ENCODE peak calls at places on chromosome 1, in seven cellular contexts. One of them, this sample, is unnamed.

GRCh38 chr1:7629011-7629410 is 142.1 kb upstream of the VAMP3 start:
- DNase-seq in H9: no peak
- DNase-seq in IMR-90: no peak
- DNase-seq in mesenchymal stem cell: no peak
- DNase-seq in mesendoderm: no peak
- DNase-seq in neuronal stem cell: no peak
- DNase-seq in H1: no peak
- DNase-seq in this sample: no peak

GRCh38 chr1:78553859-78554258 is 63.1 kb downstream of the PTGFR start:
- DNase-seq in H9: peak; percentile 34
- DNase-seq in IMR-90: no peak
- DNase-seq in mesenchymal stem cell: no peak
- DNase-seq in mesendoderm: peak; percentile 54
- DNase-seq in neuronal stem cell: no peak
- DNase-seq in H1: no peak
- DNase-seq in this sample: peak; percentile 32

GRCh38 chr1:236079703-236080245 is 14.9 kb upstream of the NID1 start:
- DNase-seq in H9: no peak
- DNase-seq in IMR-90: no peak
- DNase-seq in mesenchymal stem cell: no peak
- DNase-seq in mesendoderm: no peak
- DNase-seq in neuronal stem cell: no peak
- DNase-seq in H1: no peak
- DNase-seq in this sample: no peak

GRCh38 chr1:235468970-235469369 is 35.3 kb downstream of the B3GALNT2 start:
- DNase-seq in H9: no peak
- DNase-seq in IMR-90: peak; percentile 64
- DNase-seq in mesenchymal stem cell: peak; percentile 7
- DNase-seq in mesendoderm: no peak
- DNase-seq in neuronal stem cell: no peak
- DNase-seq in H1: no peak
- DNase-seq in this sample: peak; percentile 63

GRCh38 chr1:183287191-183287675 is 101.2 kb downstream of the LAMC2 start:
- DNase-seq in H9: no peak
- DNase-seq in IMR-90: peak; percentile 63
- DNase-seq in mesenchymal stem cell: no peak
- DNase-seq in mesendoderm: peak; percentile 96
- DNase-seq in neuronal stem cell: no peak
- DNase-seq in H1: no peak
- DNase-seq in this sample: peak; percentile 53

GRCh38 chr1:86955678-86956077 is 41.2 kb downstream of the HS2ST1 start:
- DNase-seq in H9: no peak
- DNase-seq in IMR-90: no peak
- DNase-seq in mesenchymal stem cell: no peak
- DNase-seq in mesendoderm: no peak
- DNase-seq in neuronal stem cell: no peak
- DNase-seq in H1: no peak
- DNase-seq in this sample: no peak

GRCh38 chr1:116299248-116299647 is 73.8 kb upstream of the ATP1A1 start:
- DNase-seq in H9: no peak
- DNase-seq in IMR-90: no peak
- DNase-seq in mesenchymal stem cell: no peak
- DNase-seq in mesendoderm: no peak
- DNase-seq in neuronal stem cell: no peak
- DNase-seq in H1: no peak
- DNase-seq in this sample: no peak

GRCh38 chr1:231420959-231421615 is 1.0 kb downstream of the EGLN1 start:
- DNase-seq in H9: peak; percentile 64
- DNase-seq in IMR-90: peak; percentile 48
- DNase-seq in mesenchymal stem cell: peak; percentile 75
- DNase-seq in mesendoderm: peak; percentile 68
- DNase-seq in neuronal stem cell: peak; percentile 48
- DNase-seq in H1: no peak
- DNase-seq in this sample: peak; percentile 61

GRCh38 chr1:9821710-9822109 is 2.1 kb downstream of the CLSTN1 start:
- DNase-seq in H9: no peak
- DNase-seq in IMR-90: no peak
- DNase-seq in mesenchymal stem cell: no peak
- DNase-seq in mesendoderm: no peak
- DNase-seq in neuronal stem cell: no peak
- DNase-seq in H1: no peak
- DNase-seq in this sample: no peak

GRCh38 chr1:194717941-194718340 is 1531.5 kb upstream of the B3GALT2 start:
- DNase-seq in H9: no peak
- DNase-seq in IMR-90: peak; percentile 63
- DNase-seq in mesenchymal stem cell: no peak
- DNase-seq in mesendoderm: no peak
- DNase-seq in neuronal stem cell: no peak
- DNase-seq in H1: no peak
- DNase-seq in this sample: no peak

GRCh38 chr1:44988531-44989156 is 2.2 kb upstream of the EIF2B3 start:
- DNase-seq in H9: no peak
- DNase-seq in IMR-90: no peak
- DNase-seq in mesenchymal stem cell: no peak
- DNase-seq in mesendoderm: no peak
- DNase-seq in neuronal stem cell: no peak
- DNase-seq in H1: no peak
- DNase-seq in this sample: no peak

GRCh38 chr1:67171574-67171955 is 5.3 kb downstream of the IL23R start:
- DNase-seq in H9: no peak
- DNase-seq in IMR-90: no peak
- DNase-seq in mesenchymal stem cell: no peak
- DNase-seq in mesendoderm: no peak
- DNase-seq in neuronal stem cell: no peak
- DNase-seq in H1: no peak
- DNase-seq in this sample: no peak

GRCh38 chr1:200671235-200671786 is 1.6 kb upstream of the DDX59 start:
- DNase-seq in H9: no peak
- DNase-seq in IMR-90: no peak
- DNase-seq in mesenchymal stem cell: no peak
- DNase-seq in mesendoderm: no peak
- DNase-seq in neuronal stem cell: no peak
- DNase-seq in H1: no peak
- DNase-seq in this sample: no peak

GRCh38 chr1:182676321-182676720 is 8.1 kb downstream of the RGS8 start:
- DNase-seq in H9: no peak
- DNase-seq in IMR-90: no peak
- DNase-seq in mesenchymal stem cell: no peak
- DNase-seq in mesendoderm: peak; percentile 60
- DNase-seq in neuronal stem cell: no peak
- DNase-seq in H1: no peak
- DNase-seq in this sample: no peak

GRCh38 chr1:36894824-36895223 is 139.5 kb downstream of the GRIK3 start:
- DNase-seq in H9: no peak
- DNase-seq in IMR-90: no peak
- DNase-seq in mesenchymal stem cell: no peak
- DNase-seq in mesendoderm: no peak
- DNase-seq in neuronal stem cell: no peak
- DNase-seq in H1: no peak
- DNase-seq in this sample: no peak

GRCh38 chr1:232452137-232452536 is 177.8 kb downstream of the SIPA1L2 start:
- DNase-seq in H9: no peak
- DNase-seq in IMR-90: no peak
- DNase-seq in mesenchymal stem cell: no peak
- DNase-seq in mesendoderm: no peak
- DNase-seq in neuronal stem cell: no peak
- DNase-seq in H1: no peak
- DNase-seq in this sample: no peak

GRCh38 chr1:36731226-36732037 is 248.7 kb upstream of the CSF3R start:
- DNase-seq in H9: no peak
- DNase-seq in IMR-90: no peak
- DNase-seq in mesenchymal stem cell: no peak
- DNase-seq in mesendoderm: peak; percentile 51
- DNase-seq in neuronal stem cell: no peak
- DNase-seq in H1: no peak
- DNase-seq in this sample: no peak

GRCh38 chr1:240709676-240710075 is 97.7 kb upstream of the GREM2 start:
- DNase-seq in H9: no peak
- DNase-seq in IMR-90: no peak
- DNase-seq in mesenchymal stem cell: no peak
- DNase-seq in mesendoderm: no peak
- DNase-seq in neuronal stem cell: no peak
- DNase-seq in H1: no peak
- DNase-seq in this sample: no peak

GRCh38 chr1:207188901-207189300 is 84.9 kb downstream of the C4BPA start:
- DNase-seq in H9: no peak
- DNase-seq in IMR-90: no peak
- DNase-seq in mesenchymal stem cell: no peak
- DNase-seq in mesendoderm: no peak
- DNase-seq in neuronal stem cell: no peak
- DNase-seq in H1: no peak
- DNase-seq in this sample: no peak

GRCh38 chr1:207194197-207194596 is 90.2 kb downstream of the C4BPA start:
- DNase-seq in H9: no peak
- DNase-seq in IMR-90: no peak
- DNase-seq in mesenchymal stem cell: no peak
- DNase-seq in mesendoderm: no peak
- DNase-seq in neuronal stem cell: no peak
- DNase-seq in H1: no peak
- DNase-seq in this sample: no peak

GRCh38 chr1:207186503-207186902 is 82.5 kb downstream of the C4BPA start:
- DNase-seq in H9: no peak
- DNase-seq in IMR-90: no peak
- DNase-seq in mesenchymal stem cell: no peak
- DNase-seq in mesendoderm: peak; percentile 3
- DNase-seq in neuronal stem cell: no peak
- DNase-seq in H1: no peak
- DNase-seq in this sample: peak; percentile 83

DNA sequence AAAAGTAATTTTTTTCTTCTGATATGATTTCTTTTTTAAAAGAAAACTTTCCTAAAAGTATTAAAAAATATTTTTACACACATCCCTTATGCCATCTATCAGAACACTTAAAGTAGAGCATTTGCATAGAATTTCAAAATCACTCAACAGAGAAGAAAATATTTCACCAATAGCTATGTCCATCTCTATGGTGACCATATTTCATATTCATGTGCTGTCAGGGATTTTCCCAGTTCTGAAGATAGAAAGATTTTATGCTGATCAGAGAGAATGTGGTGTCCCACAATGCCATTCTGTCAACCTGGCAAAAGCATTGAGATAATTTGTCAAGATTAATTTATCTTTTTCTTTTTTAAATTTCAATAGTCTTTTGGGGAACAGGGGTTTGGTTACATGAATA is 87.0 kb downstream of the C4BPA start:
- DNase-seq in H9: no peak
- DNase-seq in IMR-90: no peak
- DNase-seq in mesenchymal stem cell: no peak
- DNase-seq in mesendoderm: no peak
- DNase-seq in neuronal stem cell: no peak
- DNase-seq in H1: no peak
- DNase-seq in this sample: no peak
- H3K18ac ChIP-seq in H9: no peak overlapping the region
- H3K18ac ChIP-seq in IMR-90: no peak overlapping the region
- H3K18ac ChIP-seq in mesenchymal stem cell: no peak overlapping the region
- H3K18ac ChIP-seq in mesendoderm: no peak overlapping the region
- H3K18ac ChIP-seq in neuronal stem cell: no peak overlapping the region
- H3K18ac ChIP-seq in H1: no peak overlapping the region
- H3K18ac ChIP-seq in this sample: no peak overlapping the region

GRCh38 chr1:30515746-30516504 is 207.5 kb downstream of the MATN1 start:
- DNase-seq in H9: peak; percentile 21
- DNase-seq in IMR-90: no peak
- DNase-seq in mesenchymal stem cell: no peak
- DNase-seq in mesendoderm: no peak
- DNase-seq in neuronal stem cell: no peak
- DNase-seq in H1: no peak
- DNase-seq in this sample: no peak

GRCh38 chr1:30516505-30516858 is 206.9 kb downstream of the MATN1 start:
- DNase-seq in H9: no peak
- DNase-seq in IMR-90: no peak
- DNase-seq in mesenchymal stem cell: no peak
- DNase-seq in mesendoderm: no peak
- DNase-seq in neuronal stem cell: no peak
- DNase-seq in H1: no peak
- DNase-seq in this sample: no peak

GRCh38 chr1:30518696-30519095 is 204.7 kb downstream of the MATN1 start:
- DNase-seq in H9: no peak
- DNase-seq in IMR-90: no peak
- DNase-seq in mesenchymal stem cell: no peak
- DNase-seq in mesendoderm: no peak
- DNase-seq in neuronal stem cell: no peak
- DNase-seq in H1: no peak
- DNase-seq in this sample: no peak

GRCh38 chr1:30519201-30519763 is 204.1 kb downstream of the MATN1 start:
- DNase-seq in H9: no peak
- DNase-seq in IMR-90: no peak
- DNase-seq in mesenchymal stem cell: no peak
- DNase-seq in mesendoderm: no peak
- DNase-seq in neuronal stem cell: no peak
- DNase-seq in H1: no peak
- DNase-seq in this sample: no peak

DNA sequence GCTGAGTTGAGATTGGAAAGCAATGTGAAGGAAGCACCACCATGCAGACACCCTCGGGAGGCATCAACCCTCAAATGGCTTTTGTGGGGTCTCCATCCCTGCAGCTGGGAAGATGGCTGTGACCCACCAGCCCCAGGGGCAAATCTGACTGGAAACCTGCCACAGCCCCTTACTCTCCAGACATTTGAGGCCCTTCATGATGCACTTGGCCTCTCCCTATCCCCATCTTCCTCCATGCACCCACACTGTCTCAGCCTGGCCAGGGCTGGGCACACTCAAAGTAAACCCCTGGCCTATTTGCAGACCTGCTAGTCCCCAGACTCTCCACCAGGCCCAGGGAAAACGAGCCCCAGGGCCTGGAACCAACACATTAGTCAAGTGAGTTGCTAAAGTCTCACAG is 205.2 kb downstream of the MATN1 start:
- DNase-seq in H9: no peak
- DNase-seq in IMR-90: no peak
- DNase-seq in mesenchymal stem cell: no peak
- DNase-seq in mesendoderm: no peak
- DNase-seq in neuronal stem cell: no peak
- DNase-seq in H1: no peak
- DNase-seq in this sample: no peak
- H2BK120ac ChIP-seq in H9: no peak overlapping the region
- H2BK120ac ChIP-seq in IMR-90: no peak overlapping the region
- H2BK120ac ChIP-seq in mesenchymal stem cell: no peak overlapping the region
- H2BK120ac ChIP-seq in mesendoderm: no peak overlapping the region
- H2BK120ac ChIP-seq in neuronal stem cell: no peak overlapping the region
- H2BK120ac ChIP-seq in H1: no peak overlapping the region
- H2BK120ac ChIP-seq in this sample: no peak overlapping the region

GRCh38 chr1:191851799-191852595 is 306.3 kb upstream of the RGS18 start:
- DNase-seq in H9: no peak
- DNase-seq in IMR-90: peak; percentile 78
- DNase-seq in mesenchymal stem cell: no peak
- DNase-seq in mesendoderm: no peak
- DNase-seq in neuronal stem cell: no peak
- DNase-seq in H1: no peak
- DNase-seq in this sample: peak; percentile 30
- H3K18ac ChIP-seq in H9: no peak overlapping the region
- H3K18ac ChIP-seq in IMR-90: peak overlapping the region; percentile 41
- H3K18ac ChIP-seq in mesenchymal stem cell: no peak overlapping the region
- H3K18ac ChIP-seq in mesendoderm: no peak overlapping the region
- H3K18ac ChIP-seq in neuronal stem cell: no peak overlapping the region
- H3K18ac ChIP-seq in H1: no peak overlapping the region
- H3K18ac ChIP-seq in this sample: no peak overlapping the region

DNA sequence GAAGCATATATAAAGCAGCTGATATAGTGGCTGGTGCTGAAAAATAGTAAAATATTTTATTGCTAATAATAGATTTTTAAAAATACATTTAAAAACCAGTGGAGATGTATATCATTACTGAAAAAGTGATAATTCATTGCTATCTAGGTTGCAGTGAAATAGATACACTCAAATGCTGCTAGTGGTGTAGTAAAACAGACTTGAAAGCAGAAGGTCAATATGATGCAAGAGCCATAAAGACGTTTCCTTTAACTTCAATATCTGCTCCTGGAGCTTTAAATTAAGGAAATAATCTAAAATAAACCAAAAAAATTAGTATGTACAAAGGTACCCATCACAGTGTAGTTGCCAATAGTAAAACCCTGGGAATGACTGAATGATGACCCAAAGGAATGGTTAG is 26.2 kb downstream of the RHEX start:
- DNase-seq in H9: no peak
- DNase-seq in IMR-90: no peak
- DNase-seq in mesenchymal stem cell: no peak
- DNase-seq in mesendoderm: no peak
- DNase-seq in neuronal stem cell: no peak
- DNase-seq in H1: no peak
- DNase-seq in this sample: no peak
- H2BK120ac ChIP-seq in H9: no peak overlapping the region
- H2BK120ac ChIP-seq in IMR-90: no peak overlapping the region
- H2BK120ac ChIP-seq in mesenchymal stem cell: no peak overlapping the region
- H2BK120ac ChIP-seq in mesendoderm: no peak overlapping the region
- H2BK120ac ChIP-seq in neuronal stem cell: no peak overlapping the region
- H2BK120ac ChIP-seq in H1: no peak overlapping the region
- H2BK120ac ChIP-seq in this sample: no peak overlapping the region

This sample was measured in trophoblast cell.